ENCODE peak calls at places on chromosomes 16 and 17, in ten cellular contexts. O, N, K, D, G, B, Y, U, I and C are unnamed samples. For H3K27me3, the result is how much of the 10 kb centered on the place peaks cover.

GRCh38 chr17:48759288-48759687 is 30.7 kb upstream of the HOXB13 start:
- DNase-seq in O (no peak), N (no peak), K (no peak), D (no peak), G (no peak), B (no peak), Y (no peak), U (no peak), I (no peak), C (no peak)

GRCh38 chr17:27550974-27551505 is 79.9 kb upstream of the LGALS9 start:
- DNase-seq in O (no peak), N (no peak), K (no peak), D (no peak), G (no peak), B (no peak), Y (no peak), U (peak), I (no peak), C (no peak)

GRCh38 chr16:7501868-7502267 is 169.2 kb downstream of the RBFOX1 start:
- DNase-seq in O (no peak), N (no peak), K (no peak), D (no peak), G (no peak), B (no peak), Y (no peak), U (no peak), I (no peak), C (no peak)

GRCh38 chr16:84922351-84923135 is 88.8 kb downstream of the ZDHHC7 start:
- DNase-seq in O (no peak), N (no peak), K (peak), D (peak), G (peak), B (peak), Y (no peak), U (no peak), I (no peak), C (peak)

GRCh38 chr16:952321-952720 is 18.5 kb downstream of the LMF1 start:
- DNase-seq in O (no peak), N (no peak), K (no peak), D (no peak), G (no peak), B (no peak), Y (no peak), U (no peak), I (no peak), C (no peak)

GRCh38 chr17:68706351-68706750 is 105.2 kb upstream of the FAM20A start:
- DNase-seq in O (no peak), N (no peak), K (no peak), D (no peak), G (no peak), B (no peak), Y (no peak), U (no peak), I (no peak), C (no peak)

GRCh38 chr16:15949210-15950166 is at the start of gene ABCC1:
- DNase-seq in O (peak), N (no peak), K (peak), D (peak), G (peak), B (peak), Y (peak), U (peak), I (no peak), C (no peak)

GRCh38 chr16:10497132-10498088 is 83.0 kb downstream of the EMP2 start:
- DNase-seq in O (no peak), N (no peak), K (no peak), D (no peak), G (no peak), B (no peak), Y (no peak), U (no peak), I (no peak), C (no peak)

GRCh38 chr16:19712418-19713058 is 5.5 kb downstream of the KNOP1 start:
- DNase-seq in O (no peak), N (no peak), K (no peak), D (no peak), G (no peak), B (no peak), Y (no peak), U (peak), I (no peak), C (no peak)

GRCh38 chr17:57356153-57356721 is 99.9 kb downstream of the MSI2 start:
- DNase-seq in O (no peak), N (no peak), K (peak), D (no peak), G (no peak), B (no peak), Y (no peak), U (no peak), I (no peak), C (no peak)

GRCh38 chr16:77452243-77452642 is 17.4 kb upstream of the ADAMTS18 start:
- DNase-seq in O (no peak), N (no peak), K (no peak), D (no peak), G (no peak), B (no peak), Y (no peak), U (no peak), I (no peak), C (no peak)

GRCh38 chr16:86089986-86090385 is 191.0 kb downstream of the IRF8 start:
- DNase-seq in O (no peak), N (no peak), K (no peak), D (no peak), G (no peak), B (no peak), Y (no peak), U (peak), I (no peak), C (no peak)

GRCh38 chr16:11309895-11310633 is 28.9 kb upstream of the PRM1 start:
- DNase-seq in O (no peak), N (no peak), K (peak), D (no peak), G (no peak), B (no peak), Y (no peak), U (no peak), I (no peak), C (no peak)

GRCh38 chr16:57873218-57873617 is 70.9 kb upstream of the KIFC3 start:
- DNase-seq in O (peak), N (no peak), K (no peak), D (peak), G (no peak), B (no peak), Y (no peak), U (peak), I (no peak), C (no peak)

GRCh38 chr16:30069575-30070462 is 4.3 kb downstream of the ALDOA start:
- DNase-seq in O (no peak), N (no peak), K (peak), D (no peak), G (peak), B (no peak), Y (no peak), U (no peak), I (no peak), C (no peak)

GRCh38 chr17:82644148-82644547 is 4.1 kb downstream of the WDR45B start:
- DNase-seq in O (no peak), N (no peak), K (no peak), D (no peak), G (no peak), B (no peak), Y (no peak), U (peak), I (no peak), C (no peak)

GRCh38 chr16:84475643-84476240 is 28.7 kb downstream of the MEAK7 start:
- DNase-seq in O (no peak), N (no peak), K (no peak), D (no peak), G (no peak), B (no peak), Y (no peak), U (peak), I (no peak), C (peak)

GRCh38 chr16:81324808-81325207 is 10.0 kb downstream of the GAN start:
- DNase-seq in O (no peak), N (no peak), K (no peak), D (no peak), G (no peak), B (no peak), Y (no peak), U (no peak), I (no peak), C (no peak)

GRCh38 chr16:19329932-19330331 is 44.4 kb downstream of the CLEC19A start:
- DNase-seq in O (no peak), N (peak), K (no peak), D (no peak), G (no peak), B (no peak), Y (no peak), U (no peak), I (peak), C (no peak)

GRCh38 chr16:75087040-75087979 is 29.3 kb downstream of the LDHD start:
- DNase-seq in O (no peak), N (no peak), K (peak), D (no peak), G (peak), B (peak), Y (no peak), U (no peak), I (peak), C (peak)

GRCh38 chr16:79071424-79071823 is 529.1 kb downstream of the MAF start:
- DNase-seq in O (no peak), N (no peak), K (peak), D (no peak), G (no peak), B (no peak), Y (no peak), U (no peak), I (peak), C (no peak)

GRCh38 chr17:16255481-16255901 is 38.5 kb downstream of the PIGL start:
- DNase-seq in O (peak), N (no peak), K (peak), D (peak), G (peak), B (peak), Y (no peak), U (no peak), I (no peak), C (peak)

GRCh38 chr17:47254403-47254943 is 846 bp downstream of the ITGB3 start:
- DNase-seq in O (no peak), N (no peak), K (no peak), D (no peak), G (no peak), B (no peak), Y (no peak), U (no peak), I (no peak), C (no peak)
- H3K27me3 ChIP-seq in O (under half), N (under half), K (under half), D (half or more), G (half or more), B (half or more), Y (under half), U (half or more), I (under half), C (under half)

GRCh38 chr17:2266865-2267228 is 36.7 kb downstream of the SMG6 start:
- DNase-seq in O (no peak), N (no peak), K (no peak), D (no peak), G (no peak), B (no peak), Y (no peak), U (no peak), I (no peak), C (no peak)

GRCh38 chr17:2263183-2263954 is 40.2 kb downstream of the SMG6 start:
- DNase-seq in O (no peak), N (no peak), K (no peak), D (no peak), G (no peak), B (no peak), Y (peak), U (no peak), I (no peak), C (no peak)

GRCh38 chr17:2262146-2262587 is 41.4 kb downstream of the SMG6 start:
- DNase-seq in O (no peak), N (no peak), K (no peak), D (no peak), G (no peak), B (no peak), Y (no peak), U (no peak), I (peak), C (no peak)

GRCh38 chr17:2266045-2266864 is 37.3 kb downstream of the SMG6 start:
- DNase-seq in O (no peak), N (no peak), K (no peak), D (no peak), G (no peak), B (no peak), Y (peak), U (peak), I (no peak), C (no peak)

DNA sequence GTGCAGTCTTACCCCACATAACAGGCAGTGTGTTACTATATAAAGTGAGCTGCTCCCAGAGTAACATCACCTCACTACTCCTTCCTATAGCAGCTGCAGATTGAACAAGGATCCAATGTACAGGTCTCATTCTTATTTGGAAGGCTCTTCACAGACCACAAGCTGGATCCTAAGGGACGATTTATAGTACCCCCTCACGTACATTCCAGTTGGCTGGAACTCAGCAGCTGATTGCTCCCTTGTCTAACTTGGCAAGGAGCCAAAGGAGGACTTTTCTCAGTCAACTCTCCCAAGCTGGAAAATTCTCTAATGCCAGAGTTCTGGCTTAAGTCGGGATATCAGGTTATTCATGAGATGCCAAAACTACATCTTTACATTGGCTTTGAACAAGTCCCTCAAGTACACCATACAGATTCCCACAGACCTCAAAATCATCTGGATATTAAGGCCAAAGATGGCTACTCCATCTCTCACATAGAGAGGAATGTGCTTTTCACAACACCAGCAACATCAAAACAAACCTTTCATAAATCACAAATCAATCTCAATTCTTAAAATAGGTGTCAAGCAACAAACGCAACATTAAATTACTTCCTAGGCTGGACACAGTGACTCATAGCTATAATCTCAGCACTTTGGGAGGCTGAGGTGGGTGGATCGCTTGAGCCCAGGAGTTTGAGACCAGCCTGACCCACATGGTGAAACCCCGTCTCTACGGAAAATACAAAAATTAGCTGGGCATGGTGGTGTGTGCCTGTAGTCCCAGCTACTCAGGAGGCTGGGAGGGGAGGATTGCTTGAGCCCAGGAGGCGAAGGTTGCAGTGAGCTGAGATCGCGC is 39.3 kb downstream of the SMG6 start:
- DNase-seq in O (no peak), N (no peak), K (no peak), D (no peak), G (no peak), B (no peak), Y (no peak), U (no peak), I (no peak), C (no peak)
- H3K4me3 ChIP-seq in O (no peak), N (no peak), K (no peak), D (no peak), G (no peak), B (no peak), Y (peak), U (no peak), I (no peak), C (no peak)

GRCh38 chr17:46823657-46824056 is 5.2 kb upstream of the WNT3 start:
- DNase-seq in O (no peak), N (no peak), K (no peak), D (no peak), G (peak), B (no peak), Y (no peak), U (no peak), I (no peak), C (no peak)

GRCh38 chr17:46821482-46822387 is 3.2 kb upstream of the WNT3 start:
- DNase-seq in O (no peak), N (no peak), K (no peak), D (peak), G (peak), B (no peak), Y (no peak), U (no peak), I (no peak), C (no peak)

GRCh38 chr17:46820592-46821450 is 2.3 kb upstream of the WNT3 start:
- DNase-seq in O (no peak), N (no peak), K (no peak), D (no peak), G (no peak), B (no peak), Y (no peak), U (no peak), I (no peak), C (no peak)

GRCh38 chr17:46819906-46820351 is 1.4 kb upstream of the WNT3 start:
- DNase-seq in O (no peak), N (no peak), K (no peak), D (peak), G (no peak), B (no peak), Y (no peak), U (no peak), I (no peak), C (no peak)

GRCh38 chr17:46822388-46822921 is 4.0 kb upstream of the WNT3 start:
- DNase-seq in O (no peak), N (peak), K (peak), D (no peak), G (peak), B (no peak), Y (no peak), U (peak), I (no peak), C (no peak)
- H3K27me3 ChIP-seq in O (under half), N (under half), K (under half), D (half or more), G (half or more), B (half or more), Y (under half), U (half or more), I (under half), C (under half)

DNA sequence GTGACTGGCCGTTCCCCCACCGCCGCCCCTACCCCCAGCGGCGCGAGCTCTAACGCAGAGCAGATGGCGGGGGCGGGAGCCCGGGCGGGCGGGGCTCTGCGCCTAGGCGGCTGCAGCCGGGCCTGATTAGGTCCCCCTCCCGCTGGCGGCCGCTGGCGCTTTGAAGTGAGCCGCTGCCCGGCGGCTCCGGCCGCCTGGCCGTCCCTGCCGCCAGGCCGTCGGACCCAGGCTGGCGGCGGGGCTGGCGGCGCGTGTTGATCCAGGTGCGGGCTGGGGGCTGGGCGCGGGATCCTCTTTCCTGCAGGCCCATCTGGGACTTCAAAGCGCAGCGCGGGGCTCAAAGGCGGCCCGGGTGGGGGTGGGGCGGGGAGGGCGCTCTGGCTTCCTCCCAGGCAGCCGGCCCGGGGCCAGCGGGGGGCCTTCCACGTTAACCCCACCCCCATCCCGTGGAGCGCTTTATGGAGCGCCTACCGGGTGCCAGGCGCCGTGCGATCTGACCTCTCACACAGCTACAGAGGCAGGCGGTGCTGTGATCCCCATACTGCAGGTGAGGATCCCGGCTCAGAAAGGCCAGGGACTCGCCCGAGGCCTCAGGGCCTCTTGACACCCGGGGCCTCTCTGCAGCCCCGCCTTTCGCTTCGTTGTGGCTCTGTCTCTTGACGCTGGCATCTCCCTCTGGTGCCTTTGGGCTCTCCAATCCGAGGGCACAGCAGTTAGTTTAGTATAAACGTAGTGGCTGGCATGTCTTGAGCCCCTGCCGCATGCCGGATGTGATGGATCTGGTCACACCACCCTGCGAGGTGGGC is 80.0 kb upstream of the NKD1 start:
- DNase-seq in O (no peak), N (no peak), K (peak), D (peak), G (no peak), B (no peak), Y (peak), U (no peak), I (no peak), C (no peak)
- H3K4me3 ChIP-seq in O (peak), N (peak), K (peak), D (peak), G (peak), B (peak), Y (no peak), U (peak), I (no peak), C (no peak)

GRCh38 chr17:2146132-2146871 is 91.4 kb downstream of the HIC1 start:
- DNase-seq in O (no peak), N (no peak), K (no peak), D (no peak), G (no peak), B (no peak), Y (no peak), U (no peak), I (no peak), C (no peak)
- H3K27me3 ChIP-seq in O (under half), N (under half), K (under half), D (under half), G (under half), B (under half), Y (under half), U (under half), I (under half), C (under half)

DNA sequence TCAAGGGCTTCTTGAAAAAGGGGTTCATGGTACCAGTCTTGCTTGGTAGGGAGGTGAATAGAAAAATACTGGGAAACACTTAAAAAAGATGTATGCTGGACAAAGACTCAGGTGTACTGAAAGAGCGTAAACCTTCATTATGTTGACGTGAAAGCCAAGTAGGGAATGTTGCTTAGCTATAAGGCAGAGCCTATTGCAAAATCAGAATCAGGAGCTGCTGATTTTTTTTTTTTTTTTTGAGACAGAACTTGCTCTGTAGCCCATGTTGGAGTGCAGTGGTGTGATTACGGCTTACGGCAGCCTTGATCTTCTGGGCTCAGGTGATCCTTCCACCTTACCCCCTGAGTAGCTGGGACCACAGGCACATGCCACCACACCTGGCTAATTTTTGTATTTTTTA is 3.9 kb downstream of the TMEM94 start:
- DNase-seq in O (no peak), N (no peak), K (no peak), D (no peak), G (no peak), B (no peak), Y (no peak), U (no peak), I (no peak), C (no peak)
- H3K4me3 ChIP-seq in O (no peak), N (no peak), K (no peak), D (no peak), G (peak), B (no peak), Y (no peak), U (no peak), I (no peak), C (no peak)